ENCODE peak calls at places on chromosomes 2 and 18, in seven cellular contexts. Y is cardiac muscle cell, O is pancreas, H is left ventricle myocardium inferior, B is MM.1S, S is neural progenitor cell, A is A549. R is an unnamed sample. For H3K4me1 and H3K9me3, the result is how much of the 10 kb centered on the place peaks cover.

GRCh38 chr2:16003809-16004208 is 63.5 kb downstream of the MYCN start:
- DNase-seq in Y (no peak), B (no peak), A (no peak), S (no peak), O (no peak), H (no peak), R (no peak)

GRCh38 chr2:177906041-177906718 is 166.4 kb downstream of the PDE11A start:
- DNase-seq in H (no peak), A (peak), S (peak), O (peak), B (peak), Y (peak), R (peak)

GRCh38 chr2:120750488-120751210 is 15.0 kb downstream of the GLI2 start:
- DNase-seq in A (no peak), S (no peak), O (no peak), B (no peak), Y (no peak), H (no peak), R (no peak)

GRCh38 chr2:207286106-207286505 is 120.4 kb upstream of the KLF7 start:
- DNase-seq in Y (no peak), O (no peak), A (no peak), S (no peak), H (no peak), B (no peak), R (no peak)

GRCh38 chr2:165927353-165927752 is 26.2 kb downstream of the TTC21B start:
- DNase-seq in H (no peak), S (no peak), A (no peak), B (no peak), O (no peak), Y (no peak), R (no peak)

GRCh38 chr18:62643181-62643580 is 72.2 kb upstream of the PHLPP1 start:
- DNase-seq in A (no peak), S (peak), H (no peak), O (no peak), B (no peak), Y (no peak), R (peak)

GRCh38 chr2:215899111-215900074 is 114.0 kb downstream of the MREG start:
- DNase-seq in S (no peak), O (no peak), B (no peak), A (no peak), Y (no peak), H (no peak), R (no peak)

GRCh38 chr2:123993728-123994323 is 31.3 kb upstream of the CNTNAP5 start:
- DNase-seq in S (peak), H (no peak), A (peak), B (peak), O (peak), Y (peak), R (peak)

GRCh38 chr2:143246815-143247744 is 117.9 kb downstream of the ARHGAP15 start:
- DNase-seq in S (no peak), A (no peak), H (no peak), Y (no peak), O (no peak), B (no peak), R (no peak)

GRCh38 chr2:168841445-168841844 is 39.0 kb downstream of the NOSTRIN start:
- DNase-seq in H (no peak), S (no peak), Y (no peak), A (no peak), O (peak), B (no peak), R (no peak)

GRCh38 chr2:55119711-55120487 is 69.6 kb upstream of the RTN4 start:
- DNase-seq in Y (no peak), S (no peak), A (no peak), H (no peak), O (no peak), B (no peak), R (peak)

GRCh38 chr2:237487496-237487895 is 445 bp downstream of the MLPH start:
- DNase-seq in Y (no peak), H (no peak), B (no peak), O (peak), S (no peak), A (no peak), R (no peak)

GRCh38 chr2:100248971-100249370 is 73.3 kb downstream of the LONRF2 start:
- DNase-seq in H (no peak), B (no peak), S (no peak), A (no peak), O (no peak), Y (no peak), R (no peak)

GRCh38 chr2:105102963-105103421 is 65.1 kb downstream of the MRPS9 start:
- DNase-seq in H (no peak), B (no peak), S (peak), Y (peak), A (peak), O (no peak), R (no peak)

GRCh38 chr2:65227035-65227470 is 578 bp upstream of the ACTR2 start:
- DNase-seq in H (no peak), S (no peak), Y (peak), A (peak), O (no peak), B (peak), R (no peak)

GRCh38 chr2:239819974-239820555 is 205.1 kb downstream of the NDUFA10 start:
- DNase-seq in H (peak), A (no peak), Y (no peak), B (no peak), O (no peak), S (no peak), R (no peak)

GRCh38 chr2:109406301-109406700 is 207.5 kb downstream of the SEPTIN10 start:
- DNase-seq in B (no peak), A (no peak), H (no peak), S (no peak), Y (no peak), O (no peak), R (no peak)

GRCh38 chr18:48889115-48889941 is 61.4 kb downstream of the SMAD7 start:
- DNase-seq in H (peak), S (peak), A (no peak), O (peak), B (no peak), Y (peak), R (peak)

GRCh38 chr2:236571161-236571560 is 1.5 kb downstream of the ACKR3 start:
- DNase-seq in Y (no peak), S (no peak), H (no peak), A (no peak), B (no peak), O (no peak), R (no peak)

GRCh38 chr2:121648611-121649401 is 456 bp downstream of the CLASP1 start:
- DNase-seq in H (peak), O (no peak), S (peak), Y (peak), A (peak), B (peak), R (peak)

GRCh38 chr2:232456296-232457120 is 555 bp downstream of the ALPI start:
- DNase-seq in Y (no peak), S (no peak), H (no peak), B (no peak), O (no peak), A (no peak), R (no peak)

DNA sequence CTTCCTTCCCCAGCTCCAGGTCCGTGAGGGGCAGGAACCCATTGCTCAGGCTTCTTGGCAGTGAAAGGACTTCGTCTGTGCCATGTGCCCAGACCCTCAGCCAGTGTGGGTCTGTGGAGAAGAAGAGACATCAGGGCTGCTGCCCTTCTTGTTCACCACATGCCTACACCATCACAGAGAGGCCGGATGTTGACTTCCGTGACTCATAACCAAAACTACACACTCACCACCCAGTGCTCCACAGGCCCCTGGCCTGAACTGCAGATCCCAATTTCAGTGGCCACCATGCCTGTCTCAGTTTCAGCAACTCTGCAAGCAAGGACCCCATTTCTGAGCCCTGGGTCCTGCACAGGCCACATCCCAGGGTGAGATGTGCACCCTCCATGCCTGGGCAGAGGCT is 332.6 kb upstream of the SALL3 start:
- DNase-seq in H (no peak), A (no peak), S (no peak), B (no peak), Y (no peak), O (no peak), R (no peak)
- H3K4me3 ChIP-seq in H (no peak), A (no peak), S (no peak), B (no peak), Y (no peak), O (no peak), R (no peak)

GRCh38 chr18:75353357-75353756 is 74.1 kb downstream of the SMIM21 start:
- DNase-seq in S (no peak), A (no peak), H (no peak), O (no peak), B (no peak), Y (no peak), R (no peak)
- H3K4me1 ChIP-seq in S (under half), A (under half), H (under half), O (under half), B (under half), Y (under half), R (under half)

GRCh38 chr2:128041561-128041960 is 13.7 kb upstream of the SAP130 start:
- DNase-seq in S (peak), O (no peak), A (no peak), B (no peak), Y (no peak), H (no peak), R (no peak)
- H3K9me3 ChIP-seq in S (under half), O (under half), A (half or more), B (under half), Y (under half), H (half or more), R (under half)

DNA sequence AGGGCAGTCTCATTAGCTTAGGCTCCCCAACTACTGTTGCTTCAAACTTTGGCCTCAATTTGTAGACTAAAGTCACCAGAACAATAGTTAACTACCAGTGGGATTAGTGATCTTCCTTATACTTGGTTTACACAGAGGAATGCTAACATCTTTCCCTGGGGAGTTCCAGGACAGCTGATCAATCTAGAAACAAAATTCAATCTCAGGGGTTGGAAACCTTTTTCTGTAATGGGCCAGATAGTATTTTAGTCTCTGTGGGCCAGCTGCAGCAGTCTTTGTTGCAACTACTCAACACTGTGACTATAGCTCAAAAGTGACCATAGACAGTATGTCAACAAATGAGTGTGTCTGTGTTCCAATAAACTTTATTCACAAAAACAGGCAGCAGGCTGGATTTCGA is 85.7 kb downstream of the METTL8 start:
- DNase-seq in A (no peak), Y (no peak), S (no peak), O (no peak), H (no peak), B (no peak), R (no peak)
- H3K4me3 ChIP-seq in A (no peak), Y (no peak), S (no peak), O (no peak), H (no peak), B (no peak), R (no peak)